ENCODE peak calls at places on chromosomes 2 and 18, in five cellular contexts. M, J, V, C and Z are unnamed samples.

GRCh38 chr18:24559474-24560018 is 99.1 kb downstream of the HRH4 start:
- DNase-seq in M (no peak), J (no peak), V (no peak), C (no peak), Z (no peak)

GRCh38 chr18:44727291-44727690 is 46.6 kb downstream of the SETBP1 start:
- DNase-seq in M (no peak), J (no peak), V (no peak), C (no peak), Z (no peak)

GRCh38 chr2:232103140-232103737 is 141.7 kb downstream of the DIS3L2 start:
- DNase-seq in M (no peak), J (no peak), V (no peak), C (no peak), Z (no peak)

GRCh38 chr2:70672990-70673647 is 94.9 kb downstream of the ADD2 start:
- DNase-seq in M (no peak), J (no peak), V (no peak), C (no peak), Z (no peak)

GRCh38 chr2:47631840-47632398 is 151.0 kb upstream of the MSH6 start:
- DNase-seq in M (no peak), J (peak; percentile 46), V (peak; percentile 38), C (no peak), Z (no peak)

GRCh38 chr2:18432999-18433398 is 127.5 kb downstream of the RDH14 start:
- DNase-seq in M (no peak), J (no peak), V (no peak), C (no peak), Z (no peak)

GRCh38 chr18:25314824-25315223 is 37.1 kb downstream of the ZNF521 start:
- DNase-seq in M (no peak), J (no peak), V (no peak), C (no peak), Z (no peak)

GRCh38 chr2:147572622-147573021 is 272.2 kb upstream of the ACVR2A start:
- DNase-seq in M (no peak), J (no peak), V (no peak), C (no peak), Z (no peak)

DNA sequence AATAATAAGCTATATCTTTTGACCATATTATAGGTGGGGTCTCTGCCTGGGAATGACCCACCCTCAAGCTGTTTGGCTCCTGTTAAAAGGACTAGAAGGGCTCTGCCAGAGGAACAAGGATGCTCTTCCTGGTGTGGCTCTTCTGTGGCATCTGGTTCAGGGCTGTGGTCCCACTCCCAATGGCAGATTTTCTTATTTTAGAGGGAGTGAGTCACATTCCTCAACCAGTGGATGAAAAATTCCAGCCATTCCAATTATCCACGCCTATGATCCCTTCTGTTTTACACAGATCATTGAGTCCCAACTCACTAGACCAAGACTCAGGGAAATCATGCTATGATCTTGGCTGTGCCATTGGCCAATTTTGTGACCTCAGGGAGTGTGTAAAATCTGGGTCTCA is 120.0 kb downstream of the PARD3B start:
- DNase-seq in M (no peak), J (no peak), V (no peak), C (no peak), Z (no peak)
- H3K27ac ChIP-seq in M (no peak overlapping the region), J (peak overlapping the region; percentile 66), V (peak overlapping the region; percentile 18), C (peak overlapping the region; percentile 84), Z (no peak overlapping the region)

DNA sequence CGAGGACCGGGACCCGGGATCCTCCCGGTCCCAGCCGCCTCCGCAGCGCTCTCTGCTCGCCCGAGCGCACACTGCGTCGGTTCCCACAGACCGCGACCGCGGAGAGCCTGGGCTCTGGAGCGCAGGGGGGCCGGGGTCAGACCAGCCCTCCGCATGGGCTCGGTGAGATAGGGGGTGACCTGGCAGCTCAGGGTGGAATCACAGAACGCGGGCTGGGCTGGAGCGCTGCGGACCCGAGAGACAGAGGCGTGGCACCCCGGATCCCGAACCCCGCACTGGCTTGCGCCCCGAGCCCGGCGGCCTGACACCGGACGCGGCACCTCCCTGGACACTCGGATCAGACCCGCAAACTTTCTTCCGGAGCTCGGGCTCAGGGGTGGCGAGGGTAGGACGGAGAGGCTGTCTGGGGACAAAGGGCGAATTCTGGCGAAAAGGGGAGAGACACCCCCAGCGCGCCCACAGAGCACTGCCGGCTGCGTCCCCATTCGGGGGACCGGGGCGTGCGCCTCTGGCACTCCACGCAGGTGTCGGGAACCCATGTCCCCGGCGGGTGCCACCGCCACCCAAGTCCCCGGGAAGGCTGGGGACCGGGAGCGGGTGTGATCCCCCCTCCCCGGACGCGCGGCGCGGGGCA is 582 bp downstream of the DIPK1C start:
- DNase-seq in M (no peak), J (no peak), V (no peak), C (no peak), Z (no peak)
- H3K27ac ChIP-seq in M (no peak overlapping the region), J (no peak overlapping the region), V (no peak overlapping the region), C (no peak overlapping the region), Z (no peak overlapping the region)

GRCh38 chr2:191171708-191172355 is 21.0 kb upstream of the STAT4 start:
- DNase-seq in M (no peak), J (peak; percentile 42), V (no peak), C (no peak), Z (peak; percentile 54)
- H3K27ac ChIP-seq in M (no peak overlapping the region), J (no peak overlapping the region), V (peak overlapping the region; percentile 40), C (peak overlapping the region; percentile 9), Z (no peak overlapping the region)

GRCh38 chr2:8538531-8538930 is 143.3 kb upstream of the ID2 start:
- DNase-seq in M (no peak), J (no peak), V (peak; percentile 12), C (no peak), Z (no peak)

GRCh38 chr2:8540552-8541055 is 141.3 kb upstream of the ID2 start:
- DNase-seq in M (no peak), J (no peak), V (no peak), C (no peak), Z (no peak)

GRCh38 chr2:8541223-8541622 is 140.6 kb upstream of the ID2 start:
- DNase-seq in M (no peak), J (no peak), V (no peak), C (no peak), Z (no peak)

GRCh38 chr2:8538951-8539621 is 142.8 kb upstream of the ID2 start:
- DNase-seq in M (no peak), J (no peak), V (peak; percentile 15), C (no peak), Z (no peak)

GRCh38 chr2:8539743-8540551 is 141.9 kb upstream of the ID2 start:
- DNase-seq in M (no peak), J (no peak), V (peak; percentile 57), C (no peak), Z (no peak)
- H3K27ac ChIP-seq in M (no peak overlapping the region), J (peak overlapping the region; percentile 57), V (peak overlapping the region; percentile 40), C (peak overlapping the region; percentile 2), Z (peak overlapping the region; percentile 51)

GRCh38 chr2:98833917-98834263 is 102.1 kb downstream of the CRACDL start:
- DNase-seq in M (no peak), J (no peak), V (no peak), C (no peak), Z (no peak)
- H3K27ac ChIP-seq in M (peak overlapping the region; percentile 40), J (peak overlapping the region; percentile 85), V (no peak overlapping the region), C (no peak overlapping the region), Z (no peak overlapping the region)

GRCh38 chr2:237616373-237617304 is 10.7 kb upstream of the LRRFIP1 start:
- DNase-seq in M (no peak), J (no peak), V (no peak), C (no peak), Z (no peak)

GRCh38 chr2:237613679-237614078 is 13.7 kb upstream of the LRRFIP1 start:
- DNase-seq in M (no peak), J (no peak), V (no peak), C (no peak), Z (no peak)

GRCh38 chr2:237614151-237614720 is 13.2 kb upstream of the LRRFIP1 start:
- DNase-seq in M (no peak), J (peak; percentile 57), V (peak; percentile 72), C (no peak), Z (no peak)

GRCh38 chr2:237617305-237617982 is 9.9 kb upstream of the LRRFIP1 start:
- DNase-seq in M (no peak), J (no peak), V (peak; percentile 8), C (no peak), Z (no peak)

GRCh38 chr2:237615631-237616249 is 11.6 kb upstream of the LRRFIP1 start:
- DNase-seq in M (no peak), J (no peak), V (no peak), C (no peak), Z (no peak)
- H3K27ac ChIP-seq in M (peak overlapping the region; percentile 84), J (peak overlapping the region; percentile 97), V (no peak overlapping the region), C (peak overlapping the region; percentile 86), Z (peak overlapping the region; percentile 77)